ENCODE peak calls at places on chromosomes 13 and 19, in six cellular contexts. R is stimulated activated CD4-positive, alpha-beta T cell treated with anti-CD3 and anti-CD28 coated beads, Interleukin-4, amount 100 ng/mL, for 4 hours; S is nucleus accumbens; F is IMR-90; Y is effector memory CD8-positive, alpha-beta T cell; G is HEK293T. O is an unnamed sample.

GRCh38 chr13:40599146-40599545 is 67.3 kb downstream of the FOXO1 start:
- DNase-seq in F (no peak), R (no peak), G (no peak), Y (no peak), S (no peak), O (no peak)

GRCh38 chr13:26062853-26063444 is 11.1 kb upstream of the SHISA2 start:
- DNase-seq in G (peak; percentile 18), S (no peak), F (peak; percentile 33), R (peak; percentile 26), Y (peak; percentile 16), O (peak; percentile 38)

GRCh38 chr13:42170029-42170428 is 101.9 kb upstream of the AKAP11 start:
- DNase-seq in F (no peak), Y (no peak), R (no peak), S (no peak), G (no peak), O (no peak)

GRCh38 chr19:11378319-11379189 is 4.1 kb downstream of the SWSAP1 start:
- DNase-seq in S (no peak), R (no peak), F (peak; percentile 89), G (no peak), Y (no peak), O (peak; percentile 56)

GRCh38 chr19:51688665-51689571 is 4.2 kb upstream of the SPACA6 start:
- DNase-seq in R (no peak), Y (no peak), G (peak; percentile 80), F (peak; percentile 95), S (no peak), O (peak; percentile 77)

GRCh38 chr13:21557995-21558394 is 46.0 kb downstream of the MICU2 start:
- DNase-seq in R (no peak), G (peak; percentile 8), F (no peak), Y (no peak), S (no peak), O (peak; percentile 14)

GRCh38 chr19:38799104-38799503 is 10.1 kb downstream of the LGALS7B start:
- DNase-seq in G (no peak), Y (no peak), R (no peak), F (peak; percentile 42), S (no peak), O (no peak)

GRCh38 chr13:94169783-94170513 is 309.5 kb downstream of the DCT start:
- DNase-seq in Y (no peak), F (no peak), G (no peak), S (no peak), R (no peak), O (no peak)

GRCh38 chr13:100131863-100132574 is 43.1 kb downstream of the PCCA start:
- DNase-seq in S (no peak), Y (no peak), G (peak; percentile 32), R (peak; percentile 61), F (peak; percentile 96), O (peak; percentile 15)

GRCh38 chr13:41054212-41054877 is 7.0 kb upstream of the WBP4 start:
- DNase-seq in F (peak; percentile 64), Y (peak; percentile 47), G (peak; percentile 28), S (no peak), R (no peak), O (peak; percentile 60)

GRCh38 chr19:42634409-42635232 is 39.9 kb upstream of the CEACAM8 start:
- DNase-seq in G (peak; percentile 68), S (no peak), Y (peak; percentile 9), F (peak; percentile 20), R (no peak), O (peak; percentile 2)

GRCh38 chr13:36146513-36147276 is 15.5 kb upstream of the DCLK1 start:
- DNase-seq in G (no peak), F (no peak), S (no peak), R (no peak), Y (no peak), O (no peak)

GRCh38 chr19:49761625-49762311 is 1.3 kb downstream of the TSKS start:
- DNase-seq in F (peak; percentile 56), G (no peak), R (no peak), S (no peak), Y (no peak), O (no peak)

GRCh38 chr19:8302357-8302691 is 5.8 kb downstream of the CD320 start:
- DNase-seq in Y (no peak), G (no peak), R (no peak), F (no peak), S (no peak), O (no peak)

GRCh38 chr13:71661921-71662320 is 205.1 kb downstream of the DACH1 start:
- DNase-seq in S (no peak), Y (no peak), R (no peak), G (no peak), F (peak; percentile 41), O (no peak)

GRCh38 chr13:46183018-46183940 is 1.3 kb upstream of the LCP1 start:
- DNase-seq in R (no peak), F (no peak), S (no peak), Y (no peak), G (no peak), O (no peak)